ENCODE peak calls at places on chromosomes 12 and 14, in ten cellular contexts. One of them, this sample, is unnamed. For H3K36me3 and H3K4me1, the result is how much of the 10 kb centered on the place peaks cover.

GRCh38 chr12:79274571-79275064 is 410.0 kb downstream of the SYT1 start:
- DNase-seq in Karpas-422: no peak
- DNase-seq in lung: no peak
- DNase-seq in CD4-positive, alpha-beta memory T cell: no peak
- DNase-seq in A673: no peak
- DNase-seq in upper lobe of right lung: no peak
- DNase-seq in Peyer's patch: no peak
- DNase-seq in breast epithelium: no peak
- DNase-seq in small intestine: no peak
- DNase-seq in cardiac muscle cell: no peak
- DNase-seq in this sample: no peak

GRCh38 chr12:113322353-113322752 is 12.6 kb downstream of the SLC8B1 start:
- DNase-seq in Karpas-422: no peak
- DNase-seq in lung: no peak
- DNase-seq in CD4-positive, alpha-beta memory T cell: no peak
- DNase-seq in A673: no peak
- DNase-seq in upper lobe of right lung: no peak
- DNase-seq in Peyer's patch: no peak
- DNase-seq in breast epithelium: no peak
- DNase-seq in small intestine: no peak
- DNase-seq in cardiac muscle cell: no peak
- DNase-seq in this sample: no peak

GRCh38 chr12:60148831-60149230 is 553.0 kb downstream of the SLC16A7 start:
- DNase-seq in Karpas-422: no peak
- DNase-seq in lung: no peak
- DNase-seq in CD4-positive, alpha-beta memory T cell: no peak
- DNase-seq in A673: no peak
- DNase-seq in upper lobe of right lung: no peak
- DNase-seq in Peyer's patch: no peak
- DNase-seq in breast epithelium: no peak
- DNase-seq in small intestine: no peak
- DNase-seq in cardiac muscle cell: no peak
- DNase-seq in this sample: no peak

GRCh38 chr14:104372390-104373054 is 207.0 kb upstream of the C14orf180 start:
- DNase-seq in Karpas-422: no peak
- DNase-seq in lung: no peak
- DNase-seq in CD4-positive, alpha-beta memory T cell: no peak
- DNase-seq in A673: no peak
- DNase-seq in upper lobe of right lung: no peak
- DNase-seq in Peyer's patch: no peak
- DNase-seq in breast epithelium: no peak
- DNase-seq in small intestine: peak
- DNase-seq in cardiac muscle cell: no peak
- DNase-seq in this sample: no peak

GRCh38 chr12:82973601-82974000 is 286.9 kb downstream of the TMTC2 start:
- DNase-seq in Karpas-422: no peak
- DNase-seq in lung: no peak
- DNase-seq in CD4-positive, alpha-beta memory T cell: no peak
- DNase-seq in A673: no peak
- DNase-seq in upper lobe of right lung: no peak
- DNase-seq in Peyer's patch: no peak
- DNase-seq in breast epithelium: no peak
- DNase-seq in small intestine: no peak
- DNase-seq in cardiac muscle cell: no peak
- DNase-seq in this sample: no peak

GRCh38 chr14:74313601-74314000 is 10.9 kb upstream of the ABCD4 start:
- DNase-seq in Karpas-422: no peak
- DNase-seq in lung: no peak
- DNase-seq in CD4-positive, alpha-beta memory T cell: no peak
- DNase-seq in A673: no peak
- DNase-seq in upper lobe of right lung: no peak
- DNase-seq in Peyer's patch: no peak
- DNase-seq in breast epithelium: no peak
- DNase-seq in small intestine: no peak
- DNase-seq in cardiac muscle cell: no peak
- DNase-seq in this sample: no peak

GRCh38 chr12:40820794-40821484 is 128.7 kb downstream of the CNTN1 start:
- DNase-seq in Karpas-422: no peak
- DNase-seq in lung: no peak
- DNase-seq in CD4-positive, alpha-beta memory T cell: no peak
- DNase-seq in A673: peak
- DNase-seq in upper lobe of right lung: no peak
- DNase-seq in Peyer's patch: no peak
- DNase-seq in breast epithelium: no peak
- DNase-seq in small intestine: no peak
- DNase-seq in cardiac muscle cell: no peak
- DNase-seq in this sample: no peak

GRCh38 chr14:28763914-28764848 is 2.4 kb upstream of the FOXG1 start:
- DNase-seq in Karpas-422: no peak
- DNase-seq in lung: no peak
- DNase-seq in CD4-positive, alpha-beta memory T cell: no peak
- DNase-seq in A673: no peak
- DNase-seq in upper lobe of right lung: no peak
- DNase-seq in Peyer's patch: no peak
- DNase-seq in breast epithelium: no peak
- DNase-seq in small intestine: no peak
- DNase-seq in cardiac muscle cell: no peak
- DNase-seq in this sample: no peak

GRCh38 chr12:103848132-103848531 is 7.1 kb upstream of the NT5DC3 start:
- DNase-seq in Karpas-422: no peak
- DNase-seq in lung: no peak
- DNase-seq in CD4-positive, alpha-beta memory T cell: no peak
- DNase-seq in A673: no peak
- DNase-seq in upper lobe of right lung: no peak
- DNase-seq in Peyer's patch: no peak
- DNase-seq in breast epithelium: no peak
- DNase-seq in small intestine: no peak
- DNase-seq in cardiac muscle cell: no peak
- DNase-seq in this sample: no peak

GRCh38 chr14:53509845-53510244 is 356.7 kb upstream of the DDHD1 start:
- DNase-seq in Karpas-422: no peak
- DNase-seq in lung: peak
- DNase-seq in CD4-positive, alpha-beta memory T cell: no peak
- DNase-seq in A673: no peak
- DNase-seq in upper lobe of right lung: no peak
- DNase-seq in Peyer's patch: no peak
- DNase-seq in breast epithelium: no peak
- DNase-seq in small intestine: no peak
- DNase-seq in cardiac muscle cell: no peak
- DNase-seq in this sample: peak

GRCh38 chr12:31479516-31480210 is 111.3 kb downstream of the DENND5B start:
- DNase-seq in Karpas-422: no peak
- DNase-seq in lung: no peak
- DNase-seq in CD4-positive, alpha-beta memory T cell: no peak
- DNase-seq in A673: no peak
- DNase-seq in upper lobe of right lung: no peak
- DNase-seq in Peyer's patch: no peak
- DNase-seq in breast epithelium: no peak
- DNase-seq in small intestine: no peak
- DNase-seq in cardiac muscle cell: no peak
- DNase-seq in this sample: no peak

GRCh38 chr14:73198253-73198652 is 39.1 kb upstream of the PAPLN start:
- DNase-seq in Karpas-422: no peak
- DNase-seq in lung: no peak
- DNase-seq in CD4-positive, alpha-beta memory T cell: no peak
- DNase-seq in A673: no peak
- DNase-seq in upper lobe of right lung: no peak
- DNase-seq in Peyer's patch: no peak
- DNase-seq in breast epithelium: no peak
- DNase-seq in small intestine: no peak
- DNase-seq in cardiac muscle cell: no peak
- DNase-seq in this sample: no peak
- H3K36me3 ChIP-seq in Karpas-422: under half
- H3K36me3 ChIP-seq in lung: under half
- H3K36me3 ChIP-seq in CD4-positive, alpha-beta memory T cell: under half
- H3K36me3 ChIP-seq in A673: under half
- H3K36me3 ChIP-seq in upper lobe of right lung: half or more
- H3K36me3 ChIP-seq in Peyer's patch: under half
- H3K36me3 ChIP-seq in breast epithelium: under half
- H3K36me3 ChIP-seq in small intestine: under half
- H3K36me3 ChIP-seq in cardiac muscle cell: under half
- H3K36me3 ChIP-seq in this sample: half or more

GRCh38 chr12:14770495-14771313 is 32.6 kb downstream of the WBP11 start:
- DNase-seq in Karpas-422: peak
- DNase-seq in lung: peak
- DNase-seq in CD4-positive, alpha-beta memory T cell: peak
- DNase-seq in A673: peak
- DNase-seq in upper lobe of right lung: peak
- DNase-seq in Peyer's patch: peak
- DNase-seq in breast epithelium: peak
- DNase-seq in small intestine: peak
- DNase-seq in cardiac muscle cell: peak
- DNase-seq in this sample: peak
- H3K4me1 ChIP-seq in Karpas-422: under half
- H3K4me1 ChIP-seq in lung: under half
- H3K4me1 ChIP-seq in CD4-positive, alpha-beta memory T cell: half or more
- H3K4me1 ChIP-seq in A673: under half
- H3K4me1 ChIP-seq in upper lobe of right lung: under half
- H3K4me1 ChIP-seq in Peyer's patch: under half
- H3K4me1 ChIP-seq in breast epithelium: under half
- H3K4me1 ChIP-seq in small intestine: under half
- H3K4me1 ChIP-seq in cardiac muscle cell: under half
- H3K4me1 ChIP-seq in this sample: under half

DNA sequence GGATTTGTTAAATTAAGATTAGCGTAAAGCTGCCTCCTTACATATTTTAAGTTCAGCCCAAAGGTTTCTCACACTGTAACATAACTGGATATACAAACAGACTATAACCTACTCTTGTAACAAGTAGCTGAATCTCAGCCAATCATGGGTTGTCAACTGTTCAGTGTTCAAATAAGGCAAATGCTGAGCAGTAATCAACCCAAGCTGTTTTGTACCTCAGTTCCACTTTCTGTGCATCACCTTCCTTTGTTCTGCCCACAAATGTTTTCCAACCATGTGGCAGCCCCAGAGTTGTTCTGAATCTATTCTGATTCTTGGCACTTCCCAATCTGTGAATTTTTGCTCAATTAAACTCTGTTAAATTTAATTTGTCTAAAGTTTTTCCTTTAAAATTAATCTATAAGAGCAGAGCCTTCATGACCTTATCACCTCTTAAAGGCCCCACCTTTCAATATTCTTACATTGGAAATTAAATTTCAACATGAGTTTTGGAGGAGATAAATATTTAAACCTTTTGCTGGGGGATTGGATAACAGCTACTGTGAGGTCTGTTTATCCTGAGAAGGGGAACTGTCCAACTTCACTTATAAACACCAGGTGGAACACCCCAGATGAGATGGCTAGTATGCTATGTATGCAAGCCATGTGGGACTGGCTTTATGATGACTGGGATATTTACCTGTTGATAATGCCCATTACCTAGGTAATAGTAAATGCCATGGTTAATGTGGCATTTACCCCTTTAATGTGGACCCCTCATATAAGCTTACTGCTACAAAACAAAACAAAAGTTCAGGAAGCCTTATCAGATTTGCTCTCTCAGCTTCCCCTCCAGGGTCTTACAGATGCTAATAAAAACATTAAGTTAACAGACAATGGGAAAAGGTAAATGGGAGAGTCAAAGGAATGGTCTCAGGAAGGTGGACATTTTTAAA is 42.2 kb upstream of the ARID2 start:
- DNase-seq in Karpas-422: no peak
- DNase-seq in lung: no peak
- DNase-seq in CD4-positive, alpha-beta memory T cell: no peak
- DNase-seq in A673: no peak
- DNase-seq in upper lobe of right lung: no peak
- DNase-seq in Peyer's patch: no peak
- DNase-seq in breast epithelium: no peak
- DNase-seq in small intestine: no peak
- DNase-seq in cardiac muscle cell: no peak
- DNase-seq in this sample: no peak
- H3K36me3 ChIP-seq in Karpas-422: under half
- H3K36me3 ChIP-seq in lung: under half
- H3K36me3 ChIP-seq in CD4-positive, alpha-beta memory T cell: under half
- H3K36me3 ChIP-seq in A673: under half
- H3K36me3 ChIP-seq in upper lobe of right lung: under half
- H3K36me3 ChIP-seq in Peyer's patch: under half
- H3K36me3 ChIP-seq in breast epithelium: under half
- H3K36me3 ChIP-seq in small intestine: under half
- H3K36me3 ChIP-seq in cardiac muscle cell: under half
- H3K36me3 ChIP-seq in this sample: under half

GRCh38 chr14:22481546-22481945 is 107.5 kb downstream of the DAD1 start:
- DNase-seq in Karpas-422: no peak
- DNase-seq in lung: no peak
- DNase-seq in CD4-positive, alpha-beta memory T cell: no peak
- DNase-seq in A673: peak
- DNase-seq in upper lobe of right lung: no peak
- DNase-seq in Peyer's patch: no peak
- DNase-seq in breast epithelium: no peak
- DNase-seq in small intestine: no peak
- DNase-seq in cardiac muscle cell: no peak
- DNase-seq in this sample: no peak

GRCh38 chr14:22482782-22483553 is 106.1 kb downstream of the DAD1 start:
- DNase-seq in Karpas-422: no peak
- DNase-seq in lung: no peak
- DNase-seq in CD4-positive, alpha-beta memory T cell: no peak
- DNase-seq in A673: no peak
- DNase-seq in upper lobe of right lung: no peak
- DNase-seq in Peyer's patch: no peak
- DNase-seq in breast epithelium: no peak
- DNase-seq in small intestine: no peak
- DNase-seq in cardiac muscle cell: no peak
- DNase-seq in this sample: no peak

GRCh38 chr14:22479781-22480464 is 109.1 kb downstream of the DAD1 start:
- DNase-seq in Karpas-422: no peak
- DNase-seq in lung: no peak
- DNase-seq in CD4-positive, alpha-beta memory T cell: no peak
- DNase-seq in A673: peak
- DNase-seq in upper lobe of right lung: no peak
- DNase-seq in Peyer's patch: no peak
- DNase-seq in breast epithelium: no peak
- DNase-seq in small intestine: no peak
- DNase-seq in cardiac muscle cell: no peak
- DNase-seq in this sample: no peak

GRCh38 chr14:22483863-22484593 is 105.0 kb downstream of the DAD1 start:
- DNase-seq in Karpas-422: no peak
- DNase-seq in lung: no peak
- DNase-seq in CD4-positive, alpha-beta memory T cell: no peak
- DNase-seq in A673: peak
- DNase-seq in upper lobe of right lung: no peak
- DNase-seq in Peyer's patch: no peak
- DNase-seq in breast epithelium: no peak
- DNase-seq in small intestine: no peak
- DNase-seq in cardiac muscle cell: no peak
- DNase-seq in this sample: no peak

DNA sequence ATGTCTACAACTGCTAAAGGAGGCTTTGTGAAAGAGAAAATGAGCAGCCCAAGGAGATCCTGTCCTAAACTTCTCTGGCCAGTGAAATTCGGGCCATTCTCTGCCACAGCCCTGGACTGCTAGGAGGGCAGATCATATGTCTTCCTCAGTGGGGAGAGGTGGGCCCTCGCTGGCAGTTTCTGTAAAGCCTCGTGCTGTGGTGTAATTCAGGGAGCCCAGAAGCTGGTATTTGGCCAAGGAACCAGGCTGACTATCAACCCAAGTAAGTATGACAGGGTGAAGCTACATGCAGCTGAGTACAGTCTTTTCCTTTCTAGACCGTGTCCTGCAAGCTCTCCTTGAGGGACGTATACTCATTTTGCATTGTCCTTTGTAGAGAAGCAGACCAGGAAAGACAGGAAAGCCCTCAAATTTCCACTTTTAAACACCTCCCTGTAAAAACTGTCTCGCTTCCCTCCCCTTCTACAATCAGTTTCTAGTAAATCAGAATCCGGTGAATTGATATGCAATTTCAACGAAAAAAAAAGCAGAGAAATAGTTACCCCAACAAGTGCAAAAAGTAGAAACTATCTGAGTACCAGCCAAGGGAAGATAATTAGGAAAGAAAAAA is 106.8 kb downstream of the DAD1 start:
- DNase-seq in Karpas-422: no peak
- DNase-seq in lung: no peak
- DNase-seq in CD4-positive, alpha-beta memory T cell: no peak
- DNase-seq in A673: peak
- DNase-seq in upper lobe of right lung: no peak
- DNase-seq in Peyer's patch: no peak
- DNase-seq in breast epithelium: no peak
- DNase-seq in small intestine: no peak
- DNase-seq in cardiac muscle cell: no peak
- DNase-seq in this sample: no peak
- H3K4me1 ChIP-seq in Karpas-422: under half
- H3K4me1 ChIP-seq in lung: under half
- H3K4me1 ChIP-seq in CD4-positive, alpha-beta memory T cell: under half
- H3K4me1 ChIP-seq in A673: half or more
- H3K4me1 ChIP-seq in upper lobe of right lung: under half
- H3K4me1 ChIP-seq in Peyer's patch: under half
- H3K4me1 ChIP-seq in breast epithelium: under half
- H3K4me1 ChIP-seq in small intestine: under half
- H3K4me1 ChIP-seq in cardiac muscle cell: under half
- H3K4me1 ChIP-seq in this sample: under half